ENCODE peak calls at places on chromosomes 13 and 19, in nine cellular contexts. K is stomach, E is AG09309, Z is right lobe of liver, D is MCF 10A, S is neural crest cell, B is heart right ventricle, G is BJ, P is cardiac muscle cell. Q is an unnamed sample.

GRCh38 chr19:46904114-46905060 is 43.6 kb downstream of the ARHGAP35 start:
- DNase-seq in K (no peak), E (no peak), Z (no peak), D (no peak), S (no peak), B (peak; percentile 41), G (peak; percentile 82), P (no peak), Q (peak; percentile 72)

GRCh38 chr13:26628706-26629105 is 71.2 kb downstream of the WASF3 start:
- DNase-seq in K (no peak), E (peak; percentile 16), Z (no peak), D (peak; percentile 24), S (no peak), B (no peak), G (no peak), P (peak; percentile 23), Q (no peak)

GRCh38 chr19:49441210-49441959 is at the start of gene SLC17A7:
- DNase-seq in K (no peak), E (no peak), Z (no peak), D (no peak), S (no peak), B (peak; percentile 50), G (no peak), P (peak; percentile 68), Q (peak; percentile 86)

GRCh38 chr19:41302624-41303351 is 7.2 kb upstream of the CCDC97 start:
- DNase-seq in K (no peak), E (no peak), Z (no peak), D (no peak), S (no peak), B (no peak), G (no peak), P (no peak), Q (peak; percentile 67)

GRCh38 chr19:15836595-15837398 is 21.3 kb upstream of the OR10H1 start:
- DNase-seq in K (peak; percentile 96), E (peak; percentile 66), Z (peak; percentile 99), D (peak; percentile 99), S (no peak), B (peak; percentile 99), G (peak; percentile 74), P (no peak), Q (peak; percentile 99)

GRCh38 chr13:38394777-38395504 is 45.3 kb downstream of the UFM1 start:
- DNase-seq in K (no peak), E (peak; percentile 13), Z (no peak), D (no peak), S (no peak), B (no peak), G (no peak), P (no peak), Q (no peak)

GRCh38 chr13:34430294-34430693 is 511.8 kb upstream of the NBEA start:
- DNase-seq in K (no peak), E (no peak), Z (no peak), D (no peak), S (no peak), B (no peak), G (no peak), P (no peak), Q (no peak)

GRCh38 chr19:29690842-29691241 is 24.2 kb downstream of the C19orf12 start:
- DNase-seq in K (no peak), E (no peak), Z (no peak), D (peak; percentile 76), S (no peak), B (no peak), G (no peak), P (no peak), Q (no peak)

GRCh38 chr13:19586904-19587634 is 25.7 kb upstream of the TPTE2 start:
- DNase-seq in K (peak; percentile 31), E (no peak), Z (no peak), D (no peak), S (no peak), B (no peak), G (peak; percentile 33), P (no peak), Q (no peak)

GRCh38 chr19:11377756-11378155 is 3.3 kb downstream of the SWSAP1 start:
- DNase-seq in K (no peak), E (no peak), Z (no peak), D (peak; percentile 44), S (no peak), B (no peak), G (no peak), P (no peak), Q (no peak)

GRCh38 chr13:35481777-35482176 is 5.3 kb upstream of the MAB21L1 start:
- DNase-seq in K (no peak), E (no peak), Z (no peak), D (no peak), S (no peak), B (no peak), G (no peak), P (no peak), Q (no peak)

GRCh38 chr19:12346896-12347295 is 13.5 kb upstream of the ZNF563 start:
- DNase-seq in K (no peak), E (no peak), Z (no peak), D (no peak), S (no peak), B (no peak), G (no peak), P (no peak), Q (no peak)

GRCh38 chr19:55406869-55407624 is 541 bp downstream of the UBE2S start:
- DNase-seq in K (peak; percentile 46), E (no peak), Z (no peak), D (no peak), S (no peak), B (no peak), G (no peak), P (peak; percentile 56), Q (no peak)

GRCh38 chr13:94239135-94239534 is 240.3 kb downstream of the DCT start:
- DNase-seq in K (no peak), E (peak; percentile 10), Z (no peak), D (no peak), S (no peak), B (no peak), G (peak; percentile 37), P (no peak), Q (no peak)

GRCh38 chr13:23792680-23793079 is 96.5 kb downstream of the MIPEP start:
- DNase-seq in K (no peak), E (no peak), Z (no peak), D (no peak), S (no peak), B (no peak), G (no peak), P (no peak), Q (no peak)

GRCh38 chr19:21607453-21607852 is 102.1 kb downstream of the ZNF429 start:
- DNase-seq in K (no peak), E (no peak), Z (no peak), D (no peak), S (no peak), B (no peak), G (no peak), P (no peak), Q (no peak)

GRCh38 chr19:2050349-2050990 is 574 bp downstream of the MKNK2 start:
- DNase-seq in K (no peak), E (no peak), Z (no peak), D (no peak), S (no peak), B (no peak), G (no peak), P (no peak), Q (no peak)

GRCh38 chr13:27482996-27483395 is 32.6 kb upstream of the MTIF3 start:
- DNase-seq in K (no peak), E (no peak), Z (no peak), D (no peak), S (no peak), B (no peak), G (no peak), P (no peak), Q (no peak)

GRCh38 chr19:37933965-37934364 is 27.0 kb downstream of the SIPA1L3 start:
- DNase-seq in K (peak; percentile 34), E (no peak), Z (peak; percentile 91), D (peak; percentile 57), S (no peak), B (peak; percentile 53), G (no peak), P (peak; percentile 89), Q (no peak)

GRCh38 chr19:13026478-13026999 is 31.3 kb downstream of the NFIX start:
- DNase-seq in K (peak; percentile 68), E (no peak), Z (peak; percentile 76), D (peak; percentile 66), S (no peak), B (no peak), G (no peak), P (no peak), Q (no peak)

DNA sequence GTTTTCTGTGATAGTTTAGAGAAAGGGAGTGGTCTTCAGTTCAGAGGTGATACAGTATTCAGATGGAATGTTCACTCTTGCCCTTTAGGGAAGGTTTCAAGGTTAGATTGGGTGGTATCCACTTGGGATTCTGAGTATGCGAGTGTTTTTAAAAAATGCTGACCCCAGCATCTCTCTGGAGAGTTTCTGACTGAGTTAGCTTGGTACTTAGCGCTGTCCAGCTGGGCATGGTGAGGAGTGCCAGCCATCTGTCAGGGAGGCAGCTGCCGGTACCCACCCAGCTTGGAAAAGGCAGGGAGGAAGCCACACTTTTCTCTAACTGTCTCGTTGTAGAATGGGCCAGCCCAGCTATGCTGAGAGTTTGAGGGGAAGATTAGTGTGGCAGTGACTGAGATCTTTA is 63.3 kb downstream of the ARHGEF7 start:
- DNase-seq in K (no peak), E (no peak), Z (no peak), D (no peak), S (no peak), B (no peak), G (no peak), P (no peak), Q (no peak)
- TF ChIP-seq CTCF in K (no peak), E (no peak), Z (no peak), D (no peak), S (no peak), B (no peak), G (no peak), P (no peak), Q (no peak)

GRCh38 chr19:18477042-18477760 is 39.3 kb upstream of the ISYNA1 start:
- DNase-seq in K (no peak), E (no peak), Z (no peak), D (no peak), S (no peak), B (no peak), G (no peak), P (no peak), Q (no peak)
- TF ChIP-seq CTCF in K (no peak), E (no peak), Z (no peak), D (no peak), S (peak; percentile 32), B (no peak), G (peak; percentile 39), P (no peak), Q (no peak)

GRCh38 chr19:48061401-48062344 is 17.8 kb upstream of the CABP5 start:
- DNase-seq in K (no peak), E (no peak), Z (no peak), D (no peak), S (no peak), B (no peak), G (no peak), P (no peak), Q (peak; percentile 39)
- TF ChIP-seq CTCF in K (no peak), E (no peak), Z (no peak), D (no peak), S (no peak), B (no peak), G (no peak), P (no peak), Q (no peak)

DNA sequence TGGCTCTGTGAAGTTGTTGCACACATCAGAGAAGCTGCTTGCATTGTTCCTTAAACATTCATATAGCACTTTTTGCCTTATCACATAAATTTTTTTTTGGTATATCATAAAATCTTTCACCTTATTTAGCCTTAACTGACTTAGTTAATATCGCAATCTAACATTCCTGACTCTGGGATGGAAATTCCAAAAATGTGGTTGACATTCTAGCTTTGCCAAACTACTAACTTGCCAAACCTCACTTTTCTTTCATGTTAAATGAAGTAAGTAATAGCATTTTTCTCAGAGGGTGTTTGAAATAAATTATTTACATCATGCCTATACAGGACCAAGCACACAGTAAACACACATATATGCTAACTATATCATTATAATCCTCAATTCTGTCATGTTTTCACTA is 736.9 kb upstream of the PCDH9 start:
- DNase-seq in K (no peak), E (no peak), Z (no peak), D (no peak), S (no peak), B (no peak), G (no peak), P (no peak), Q (no peak)
- TF ChIP-seq CTCF in K (no peak), E (no peak), Z (no peak), D (no peak), S (no peak), B (no peak), G (no peak), P (no peak), Q (no peak)

Q was measured in sigmoid colon.